ENCODE peak calls at places on chromosomes 6 and 20, in ten cellular contexts. One of them, this sample, is unnamed.

GRCh38 chr6:53934013-53934412 is 139.2 kb downstream of the LRRC1 start:
- DNase-seq in astrocyte of the spinal cord: no peak
- DNase-seq in SK-N-SH: no peak
- DNase-seq in AG10803: no peak
- DNase-seq in choroid plexus epithelial cell: no peak
- DNase-seq in Caco-2: no peak
- DNase-seq in psoas muscle: no peak
- DNase-seq in GM12878: no peak
- DNase-seq in IMR-90: no peak
- DNase-seq in hepatocyte: peak; percentile 17
- DNase-seq in this sample: no peak

GRCh38 chr6:137903274-137903932 is 36.3 kb downstream of the TNFAIP3 start:
- DNase-seq in AG10803: no peak
- DNase-seq in GM12878: no peak
- DNase-seq in hepatocyte: no peak
- DNase-seq in psoas muscle: no peak
- DNase-seq in choroid plexus epithelial cell: no peak
- DNase-seq in SK-N-SH: no peak
- DNase-seq in astrocyte of the spinal cord: no peak
- DNase-seq in IMR-90: no peak
- DNase-seq in Caco-2: no peak
- DNase-seq in this sample: no peak

GRCh38 chr6:68186870-68187269 is 448.2 kb upstream of the ADGRB3 start:
- DNase-seq in IMR-90: no peak
- DNase-seq in SK-N-SH: peak; percentile 2
- DNase-seq in GM12878: no peak
- DNase-seq in AG10803: no peak
- DNase-seq in hepatocyte: no peak
- DNase-seq in choroid plexus epithelial cell: no peak
- DNase-seq in astrocyte of the spinal cord: no peak
- DNase-seq in Caco-2: no peak
- DNase-seq in psoas muscle: no peak
- DNase-seq in this sample: no peak

GRCh38 chr6:78577585-78577984 is 289.8 kb upstream of the IRAK1BP1 start:
- DNase-seq in AG10803: no peak
- DNase-seq in astrocyte of the spinal cord: no peak
- DNase-seq in hepatocyte: no peak
- DNase-seq in choroid plexus epithelial cell: no peak
- DNase-seq in SK-N-SH: no peak
- DNase-seq in psoas muscle: no peak
- DNase-seq in GM12878: no peak
- DNase-seq in Caco-2: no peak
- DNase-seq in IMR-90: no peak
- DNase-seq in this sample: no peak

GRCh38 chr20:46894971-46895905 is 595 bp downstream of the EYA2 start:
- DNase-seq in AG10803: peak; percentile 22
- DNase-seq in SK-N-SH: no peak
- DNase-seq in GM12878: no peak
- DNase-seq in IMR-90: peak; percentile 68
- DNase-seq in Caco-2: peak; percentile 46
- DNase-seq in choroid plexus epithelial cell: peak; percentile 31
- DNase-seq in astrocyte of the spinal cord: peak; percentile 19
- DNase-seq in hepatocyte: peak; percentile 17
- DNase-seq in psoas muscle: no peak
- DNase-seq in this sample: peak; percentile 8

GRCh38 chr20:33465536-33466302 is 22.2 kb upstream of the SNTA1 start:
- DNase-seq in astrocyte of the spinal cord: no peak
- DNase-seq in Caco-2: no peak
- DNase-seq in GM12878: no peak
- DNase-seq in AG10803: no peak
- DNase-seq in SK-N-SH: no peak
- DNase-seq in psoas muscle: no peak
- DNase-seq in hepatocyte: no peak
- DNase-seq in choroid plexus epithelial cell: no peak
- DNase-seq in IMR-90: no peak
- DNase-seq in this sample: no peak

GRCh38 chr20:45341939-45342862 is 6.0 kb downstream of the SDC4 start:
- DNase-seq in psoas muscle: peak; percentile 83
- DNase-seq in astrocyte of the spinal cord: peak; percentile 47
- DNase-seq in choroid plexus epithelial cell: peak; percentile 73
- DNase-seq in GM12878: no peak
- DNase-seq in IMR-90: peak; percentile 74
- DNase-seq in AG10803: no peak
- DNase-seq in SK-N-SH: peak; percentile 79
- DNase-seq in hepatocyte: peak; percentile 90
- DNase-seq in Caco-2: peak; percentile 93
- DNase-seq in this sample: peak; percentile 62

GRCh38 chr6:4172368-4172767 is 37.0 kb upstream of the ECI2 start:
- DNase-seq in Caco-2: no peak
- DNase-seq in SK-N-SH: no peak
- DNase-seq in GM12878: no peak
- DNase-seq in astrocyte of the spinal cord: no peak
- DNase-seq in psoas muscle: no peak
- DNase-seq in choroid plexus epithelial cell: no peak
- DNase-seq in IMR-90: no peak
- DNase-seq in hepatocyte: no peak
- DNase-seq in AG10803: no peak
- DNase-seq in this sample: no peak

GRCh38 chr6:163381118-163381751 is 33.3 kb upstream of the QKI start:
- DNase-seq in psoas muscle: no peak
- DNase-seq in hepatocyte: no peak
- DNase-seq in IMR-90: no peak
- DNase-seq in choroid plexus epithelial cell: no peak
- DNase-seq in Caco-2: no peak
- DNase-seq in astrocyte of the spinal cord: no peak
- DNase-seq in SK-N-SH: no peak
- DNase-seq in AG10803: no peak
- DNase-seq in GM12878: no peak
- DNase-seq in this sample: no peak

GRCh38 chr20:23826541-23827018 is at the start of gene CST2:
- DNase-seq in psoas muscle: no peak
- DNase-seq in SK-N-SH: no peak
- DNase-seq in hepatocyte: no peak
- DNase-seq in choroid plexus epithelial cell: peak; percentile 34
- DNase-seq in astrocyte of the spinal cord: no peak
- DNase-seq in IMR-90: no peak
- DNase-seq in GM12878: no peak
- DNase-seq in AG10803: no peak
- DNase-seq in Caco-2: no peak
- DNase-seq in this sample: peak; percentile 16

GRCh38 chr6:54886932-54887584 is 40.5 kb downstream of the FAM83B start:
- DNase-seq in SK-N-SH: no peak
- DNase-seq in choroid plexus epithelial cell: no peak
- DNase-seq in GM12878: no peak
- DNase-seq in AG10803: no peak
- DNase-seq in astrocyte of the spinal cord: no peak
- DNase-seq in IMR-90: no peak
- DNase-seq in hepatocyte: no peak
- DNase-seq in Caco-2: no peak
- DNase-seq in psoas muscle: no peak
- DNase-seq in this sample: no peak

GRCh38 chr20:46174469-46175126 is 56.5 kb downstream of the CD40 start:
- DNase-seq in GM12878: no peak
- DNase-seq in choroid plexus epithelial cell: peak; percentile 66
- DNase-seq in hepatocyte: peak; percentile 90
- DNase-seq in IMR-90: peak; percentile 22
- DNase-seq in SK-N-SH: peak; percentile 95
- DNase-seq in AG10803: peak; percentile 42
- DNase-seq in psoas muscle: peak; percentile 84
- DNase-seq in Caco-2: no peak
- DNase-seq in astrocyte of the spinal cord: peak; percentile 43
- DNase-seq in this sample: peak; percentile 65

GRCh38 chr6:20455175-20456075 is 53.7 kb downstream of the E2F3 start:
- DNase-seq in SK-N-SH: no peak
- DNase-seq in GM12878: no peak
- DNase-seq in AG10803: peak; percentile 45
- DNase-seq in hepatocyte: no peak
- DNase-seq in astrocyte of the spinal cord: peak; percentile 22
- DNase-seq in choroid plexus epithelial cell: peak; percentile 34
- DNase-seq in psoas muscle: no peak
- DNase-seq in Caco-2: no peak
- DNase-seq in IMR-90: peak; percentile 57
- DNase-seq in this sample: peak; percentile 32

GRCh38 chr20:47748069-47748468 is 37.2 kb downstream of the SULF2 start:
- DNase-seq in IMR-90: no peak
- DNase-seq in hepatocyte: no peak
- DNase-seq in Caco-2: no peak
- DNase-seq in astrocyte of the spinal cord: no peak
- DNase-seq in GM12878: no peak
- DNase-seq in AG10803: no peak
- DNase-seq in SK-N-SH: no peak
- DNase-seq in choroid plexus epithelial cell: no peak
- DNase-seq in psoas muscle: no peak
- DNase-seq in this sample: no peak

GRCh38 chr6:151452750-151453427 is 963 bp upstream of the RMND1 start:
- DNase-seq in psoas muscle: peak; percentile 56
- DNase-seq in IMR-90: no peak
- DNase-seq in Caco-2: no peak
- DNase-seq in GM12878: no peak
- DNase-seq in AG10803: peak; percentile 15
- DNase-seq in hepatocyte: peak; percentile 24
- DNase-seq in SK-N-SH: peak; percentile 23
- DNase-seq in choroid plexus epithelial cell: peak; percentile 47
- DNase-seq in astrocyte of the spinal cord: peak; percentile 48
- DNase-seq in this sample: peak; percentile 36

GRCh38 chr6:41483943-41484342 is 62.2 kb upstream of the FOXP4 start:
- DNase-seq in Caco-2: no peak
- DNase-seq in psoas muscle: no peak
- DNase-seq in IMR-90: no peak
- DNase-seq in AG10803: no peak
- DNase-seq in GM12878: no peak
- DNase-seq in choroid plexus epithelial cell: no peak
- DNase-seq in SK-N-SH: no peak
- DNase-seq in hepatocyte: no peak
- DNase-seq in astrocyte of the spinal cord: no peak
- DNase-seq in this sample: no peak

GRCh38 chr6:11824986-11825385 is 46.4 kb upstream of the ADTRP start:
- DNase-seq in AG10803: peak; percentile 56
- DNase-seq in SK-N-SH: no peak
- DNase-seq in astrocyte of the spinal cord: no peak
- DNase-seq in IMR-90: peak; percentile 83
- DNase-seq in psoas muscle: no peak
- DNase-seq in hepatocyte: no peak
- DNase-seq in choroid plexus epithelial cell: peak; percentile 53
- DNase-seq in Caco-2: no peak
- DNase-seq in GM12878: peak; percentile 91
- DNase-seq in this sample: no peak

DNA sequence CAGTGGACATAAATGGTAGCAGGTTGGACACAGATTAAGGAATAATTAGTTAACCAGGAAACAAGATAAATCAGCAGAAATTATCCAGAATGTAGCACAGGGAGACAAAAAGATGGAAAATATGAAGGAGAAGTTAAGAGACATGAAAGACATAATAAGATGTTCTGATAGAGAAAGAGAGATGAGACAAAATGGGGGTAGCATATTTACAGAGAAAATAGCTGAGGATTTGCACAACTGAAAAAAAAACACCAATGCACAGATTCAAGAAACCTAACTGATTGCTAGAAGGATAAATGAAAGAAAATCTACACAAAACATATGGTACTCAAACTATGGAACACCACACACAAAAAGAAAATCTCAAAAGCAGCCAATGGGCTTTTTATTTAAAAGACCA is 34.6 kb upstream of the TBC1D22B start:
- DNase-seq in GM12878: no peak
- DNase-seq in hepatocyte: no peak
- DNase-seq in astrocyte of the spinal cord: no peak
- DNase-seq in choroid plexus epithelial cell: no peak
- DNase-seq in IMR-90: no peak
- DNase-seq in AG10803: no peak
- DNase-seq in SK-N-SH: no peak
- DNase-seq in Caco-2: no peak
- DNase-seq in psoas muscle: no peak
- DNase-seq in this sample: no peak
- H3K4me3 ChIP-seq in GM12878: peak overlapping the region; percentile 71
- H3K4me3 ChIP-seq in hepatocyte: no peak overlapping the region
- H3K4me3 ChIP-seq in astrocyte of the spinal cord: peak overlapping the region; percentile 51
- H3K4me3 ChIP-seq in choroid plexus epithelial cell: peak overlapping the region; percentile 64
- H3K4me3 ChIP-seq in IMR-90: peak overlapping the region; percentile 65
- H3K4me3 ChIP-seq in AG10803: peak overlapping the region; percentile 69
- H3K4me3 ChIP-seq in SK-N-SH: peak overlapping the region; percentile 65
- H3K4me3 ChIP-seq in Caco-2: peak overlapping the region; percentile 54
- H3K4me3 ChIP-seq in psoas muscle: peak overlapping the region; percentile 74
- H3K4me3 ChIP-seq in this sample: peak overlapping the region; percentile 65

GRCh38 chr20:419556-420168 is 11.6 kb downstream of the RBCK1 start:
- DNase-seq in IMR-90: no peak
- DNase-seq in psoas muscle: no peak
- DNase-seq in GM12878: no peak
- DNase-seq in choroid plexus epithelial cell: no peak
- DNase-seq in SK-N-SH: no peak
- DNase-seq in astrocyte of the spinal cord: no peak
- DNase-seq in hepatocyte: no peak
- DNase-seq in Caco-2: no peak
- DNase-seq in AG10803: no peak
- DNase-seq in this sample: no peak
- TF ChIP-seq CTCF in IMR-90: no peak
- TF ChIP-seq CTCF in psoas muscle: no peak
- TF ChIP-seq CTCF in GM12878: no peak
- TF ChIP-seq CTCF in choroid plexus epithelial cell: no peak
- TF ChIP-seq CTCF in SK-N-SH: no peak
- TF ChIP-seq CTCF in astrocyte of the spinal cord: no peak
- TF ChIP-seq CTCF in hepatocyte: no peak
- TF ChIP-seq CTCF in Caco-2: no peak
- TF ChIP-seq CTCF in AG10803: no peak
- TF ChIP-seq CTCF in this sample: no peak

DNA sequence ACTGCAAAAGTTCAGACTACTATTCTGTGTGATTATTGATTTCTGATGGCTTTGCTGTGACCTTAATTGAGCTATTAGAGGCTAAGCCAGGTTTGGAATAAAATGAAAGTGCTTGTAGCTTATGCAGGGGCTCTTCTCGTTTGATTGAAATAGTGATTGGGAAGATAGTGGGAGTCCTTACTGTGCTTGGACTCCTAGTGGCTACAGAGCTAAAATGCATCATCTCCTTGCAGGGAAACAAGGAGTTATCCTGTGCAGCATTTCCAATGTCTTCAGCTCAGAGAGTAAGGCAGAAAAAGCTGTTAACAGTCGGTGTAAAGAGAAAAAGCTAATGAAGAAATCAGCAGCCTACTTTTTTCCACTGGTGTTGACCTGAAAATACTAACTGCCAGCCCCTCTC is 173.5 kb downstream of the SLC35F1 start:
- DNase-seq in SK-N-SH: peak; percentile 1
- DNase-seq in Caco-2: no peak
- DNase-seq in choroid plexus epithelial cell: peak; percentile 2
- DNase-seq in AG10803: no peak
- DNase-seq in psoas muscle: no peak
- DNase-seq in astrocyte of the spinal cord: no peak
- DNase-seq in IMR-90: no peak
- DNase-seq in GM12878: no peak
- DNase-seq in hepatocyte: no peak
- DNase-seq in this sample: no peak
- H3K4me3 ChIP-seq in SK-N-SH: no peak overlapping the region
- H3K4me3 ChIP-seq in Caco-2: no peak overlapping the region
- H3K4me3 ChIP-seq in choroid plexus epithelial cell: no peak overlapping the region
- H3K4me3 ChIP-seq in AG10803: no peak overlapping the region
- H3K4me3 ChIP-seq in psoas muscle: no peak overlapping the region
- H3K4me3 ChIP-seq in astrocyte of the spinal cord: no peak overlapping the region
- H3K4me3 ChIP-seq in IMR-90: no peak overlapping the region
- H3K4me3 ChIP-seq in GM12878: no peak overlapping the region
- H3K4me3 ChIP-seq in hepatocyte: no peak overlapping the region
- H3K4me3 ChIP-seq in this sample: no peak overlapping the region

GRCh38 chr6:139173172-139173571 is 38.3 kb downstream of the HECA start:
- DNase-seq in astrocyte of the spinal cord: no peak
- DNase-seq in SK-N-SH: no peak
- DNase-seq in IMR-90: peak; percentile 5
- DNase-seq in choroid plexus epithelial cell: no peak
- DNase-seq in AG10803: no peak
- DNase-seq in hepatocyte: no peak
- DNase-seq in Caco-2: no peak
- DNase-seq in GM12878: no peak
- DNase-seq in psoas muscle: no peak
- DNase-seq in this sample: no peak
- TF ChIP-seq CTCF in astrocyte of the spinal cord: no peak
- TF ChIP-seq CTCF in SK-N-SH: no peak
- TF ChIP-seq CTCF in IMR-90: peak; percentile 2
- TF ChIP-seq CTCF in choroid plexus epithelial cell: no peak
- TF ChIP-seq CTCF in AG10803: no peak
- TF ChIP-seq CTCF in hepatocyte: no peak
- TF ChIP-seq CTCF in Caco-2: no peak
- TF ChIP-seq CTCF in GM12878: peak; percentile 14
- TF ChIP-seq CTCF in psoas muscle: no peak
- TF ChIP-seq CTCF in this sample: no peak